ENCODE peak calls at places on chromosome 21, in nine cellular contexts. One of them, this sample, is unnamed.

GRCh38 chr21:46349134-46349760 is 25.3 kb downstream of the PCNT start:
- DNase-seq in prostate gland: no peak
- DNase-seq in brain microvascular endothelial cell: no peak
- DNase-seq in stomach: no peak
- DNase-seq in cardiac muscle cell: no peak
- DNase-seq in HCT116: no peak
- DNase-seq in A549: no peak
- DNase-seq in endodermal cell: no peak
- DNase-seq in MM.1S: no peak
- DNase-seq in this sample: no peak

GRCh38 chr21:36699546-36700294 is 805 bp downstream of the SIM2 start:
- DNase-seq in HCT116: no peak
- DNase-seq in endodermal cell: peak; percentile 63
- DNase-seq in A549: no peak
- DNase-seq in stomach: no peak
- DNase-seq in prostate gland: no peak
- DNase-seq in brain microvascular endothelial cell: no peak
- DNase-seq in cardiac muscle cell: no peak
- DNase-seq in MM.1S: no peak
- DNase-seq in this sample: no peak

GRCh38 chr21:41678944-41679343 is 87.9 kb downstream of the RIPK4 start:
- DNase-seq in HCT116: peak; percentile 96
- DNase-seq in endodermal cell: peak; percentile 98
- DNase-seq in brain microvascular endothelial cell: peak; percentile 95
- DNase-seq in stomach: peak; percentile 97
- DNase-seq in MM.1S: peak; percentile 62
- DNase-seq in cardiac muscle cell: peak; percentile 92
- DNase-seq in A549: peak; percentile 90
- DNase-seq in prostate gland: peak; percentile 99
- DNase-seq in this sample: peak; percentile 97

GRCh38 chr21:35945089-35945671 is 115.1 kb downstream of the SETD4 start:
- DNase-seq in endodermal cell: no peak
- DNase-seq in cardiac muscle cell: no peak
- DNase-seq in prostate gland: no peak
- DNase-seq in HCT116: no peak
- DNase-seq in A549: no peak
- DNase-seq in stomach: no peak
- DNase-seq in brain microvascular endothelial cell: no peak
- DNase-seq in MM.1S: no peak
- DNase-seq in this sample: no peak

GRCh38 chr21:39518055-39518844 is 66.5 kb downstream of the SH3BGR start:
- DNase-seq in brain microvascular endothelial cell: peak; percentile 10
- DNase-seq in HCT116: peak; percentile 71
- DNase-seq in MM.1S: peak; percentile 92
- DNase-seq in cardiac muscle cell: peak; percentile 81
- DNase-seq in A549: peak; percentile 69
- DNase-seq in prostate gland: peak; percentile 40
- DNase-seq in stomach: peak; percentile 44
- DNase-seq in endodermal cell: peak; percentile 90
- DNase-seq in this sample: peak; percentile 80

GRCh38 chr21:43585924-43586411 is 73.3 kb downstream of the HSF2BP start:
- DNase-seq in HCT116: peak; percentile 61
- DNase-seq in stomach: peak; percentile 79
- DNase-seq in brain microvascular endothelial cell: peak; percentile 99
- DNase-seq in cardiac muscle cell: peak; percentile 35
- DNase-seq in A549: peak; percentile 78
- DNase-seq in prostate gland: peak; percentile 95
- DNase-seq in MM.1S: no peak
- DNase-seq in endodermal cell: peak; percentile 75
- DNase-seq in this sample: peak; percentile 93

GRCh38 chr21:35641271-35642016 is 418.9 kb downstream of the SETD4 start:
- DNase-seq in A549: no peak
- DNase-seq in HCT116: no peak
- DNase-seq in brain microvascular endothelial cell: no peak
- DNase-seq in MM.1S: no peak
- DNase-seq in prostate gland: no peak
- DNase-seq in stomach: no peak
- DNase-seq in endodermal cell: no peak
- DNase-seq in cardiac muscle cell: no peak
- DNase-seq in this sample: no peak

GRCh38 chr21:43611598-43612369 is 47.5 kb downstream of the HSF2BP start:
- DNase-seq in A549: peak; percentile 58
- DNase-seq in stomach: peak; percentile 78
- DNase-seq in MM.1S: peak; percentile 91
- DNase-seq in prostate gland: peak; percentile 61
- DNase-seq in endodermal cell: peak; percentile 88
- DNase-seq in HCT116: peak; percentile 59
- DNase-seq in brain microvascular endothelial cell: peak; percentile 85
- DNase-seq in cardiac muscle cell: peak; percentile 73
- DNase-seq in this sample: peak; percentile 42

GRCh38 chr21:16590186-16590585 is 860.4 kb downstream of the USP25 start:
- DNase-seq in cardiac muscle cell: no peak
- DNase-seq in endodermal cell: no peak
- DNase-seq in HCT116: no peak
- DNase-seq in A549: no peak
- DNase-seq in brain microvascular endothelial cell: no peak
- DNase-seq in MM.1S: no peak
- DNase-seq in stomach: no peak
- DNase-seq in prostate gland: no peak
- DNase-seq in this sample: no peak

GRCh38 chr21:46247699-46248460 is 19.3 kb upstream of the LSS start:
- DNase-seq in prostate gland: no peak
- DNase-seq in MM.1S: no peak
- DNase-seq in HCT116: no peak
- DNase-seq in A549: no peak
- DNase-seq in cardiac muscle cell: no peak
- DNase-seq in brain microvascular endothelial cell: no peak
- DNase-seq in endodermal cell: peak; percentile 36
- DNase-seq in stomach: no peak
- DNase-seq in this sample: no peak

GRCh38 chr21:38256599-38257302 is at the start of gene KCNJ15:
- DNase-seq in prostate gland: no peak
- DNase-seq in brain microvascular endothelial cell: no peak
- DNase-seq in MM.1S: no peak
- DNase-seq in endodermal cell: no peak
- DNase-seq in HCT116: no peak
- DNase-seq in stomach: no peak
- DNase-seq in A549: no peak
- DNase-seq in cardiac muscle cell: no peak
- DNase-seq in this sample: no peak
- H3K27ac ChIP-seq in prostate gland: no peak within 1 kb of the TSS
- H3K27ac ChIP-seq in brain microvascular endothelial cell: no peak within 1 kb of the TSS
- H3K27ac ChIP-seq in MM.1S: no peak within 1 kb of the TSS
- H3K27ac ChIP-seq in endodermal cell: no peak within 1 kb of the TSS
- H3K27ac ChIP-seq in HCT116: no peak within 1 kb of the TSS
- H3K27ac ChIP-seq in stomach: peak within 1 kb of the TSS; percentile 70
- H3K27ac ChIP-seq in A549: peak within 1 kb of the TSS; percentile 14
- H3K27ac ChIP-seq in cardiac muscle cell: no peak within 1 kb of the TSS
- H3K27ac ChIP-seq in this sample: no peak within 1 kb of the TSS

GRCh38 chr21:23930565-23930964 is 1676.7 kb downstream of the MRPL39 start:
- DNase-seq in HCT116: no peak
- DNase-seq in endodermal cell: no peak
- DNase-seq in MM.1S: no peak
- DNase-seq in prostate gland: no peak
- DNase-seq in cardiac muscle cell: no peak
- DNase-seq in brain microvascular endothelial cell: no peak
- DNase-seq in A549: no peak
- DNase-seq in stomach: no peak
- DNase-seq in this sample: no peak

GRCh38 chr21:23936991-23937390 is 1670.3 kb downstream of the MRPL39 start:
- DNase-seq in stomach: no peak
- DNase-seq in prostate gland: no peak
- DNase-seq in MM.1S: no peak
- DNase-seq in endodermal cell: no peak
- DNase-seq in HCT116: no peak
- DNase-seq in brain microvascular endothelial cell: no peak
- DNase-seq in cardiac muscle cell: no peak
- DNase-seq in A549: no peak
- DNase-seq in this sample: no peak

GRCh38 chr21:23939369-23940065 is 1667.8 kb downstream of the MRPL39 start:
- DNase-seq in endodermal cell: no peak
- DNase-seq in stomach: no peak
- DNase-seq in cardiac muscle cell: no peak
- DNase-seq in MM.1S: peak; percentile 72
- DNase-seq in HCT116: no peak
- DNase-seq in A549: no peak
- DNase-seq in brain microvascular endothelial cell: no peak
- DNase-seq in prostate gland: no peak
- DNase-seq in this sample: no peak

DNA sequence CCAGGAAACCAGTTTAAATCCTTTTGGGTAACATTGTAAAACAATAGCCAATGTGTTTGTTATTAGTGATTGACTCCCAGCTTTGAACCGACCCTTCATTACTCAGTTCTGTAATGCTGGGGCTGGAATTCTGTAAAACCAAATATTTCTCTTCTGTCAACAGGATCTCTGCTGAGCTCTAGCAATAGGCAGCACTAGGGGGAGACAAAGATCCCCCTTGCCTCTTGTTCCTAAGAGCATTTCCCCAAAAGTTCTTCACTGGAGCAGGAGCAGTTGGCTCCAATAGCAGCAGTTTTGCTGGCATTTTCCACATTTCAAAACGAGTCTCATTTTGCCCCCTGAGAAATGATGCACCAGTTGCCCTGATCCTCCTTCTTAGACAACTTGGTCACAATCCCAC is 1671.1 kb downstream of the MRPL39 start:
- DNase-seq in brain microvascular endothelial cell: no peak
- DNase-seq in A549: no peak
- DNase-seq in endodermal cell: peak; percentile 63
- DNase-seq in prostate gland: no peak
- DNase-seq in stomach: no peak
- DNase-seq in HCT116: no peak
- DNase-seq in MM.1S: peak; percentile 27
- DNase-seq in cardiac muscle cell: peak; percentile 27
- DNase-seq in this sample: no peak
- TF ChIP-seq CTCF in brain microvascular endothelial cell: peak; percentile 69
- TF ChIP-seq CTCF in A549: no peak
- TF ChIP-seq CTCF in endodermal cell: peak; percentile 67
- TF ChIP-seq CTCF in prostate gland: no peak
- TF ChIP-seq CTCF in stomach: no peak
- TF ChIP-seq CTCF in HCT116: no peak
- TF ChIP-seq CTCF in MM.1S: peak; percentile 66
- TF ChIP-seq CTCF in cardiac muscle cell: no peak
- TF ChIP-seq CTCF in this sample: no peak

GRCh38 chr21:15054089-15054488 is 10.7 kb downstream of the NRIP1 start:
- DNase-seq in prostate gland: no peak
- DNase-seq in MM.1S: no peak
- DNase-seq in endodermal cell: no peak
- DNase-seq in HCT116: no peak
- DNase-seq in cardiac muscle cell: no peak
- DNase-seq in A549: no peak
- DNase-seq in stomach: no peak
- DNase-seq in brain microvascular endothelial cell: no peak
- DNase-seq in this sample: no peak
- H3K27ac ChIP-seq in prostate gland: peak overlapping the region; percentile 73
- H3K27ac ChIP-seq in MM.1S: no peak overlapping the region
- H3K27ac ChIP-seq in endodermal cell: no peak overlapping the region
- H3K27ac ChIP-seq in HCT116: peak overlapping the region; percentile 95
- H3K27ac ChIP-seq in cardiac muscle cell: no peak overlapping the region
- H3K27ac ChIP-seq in A549: peak overlapping the region; percentile 33
- H3K27ac ChIP-seq in stomach: no peak overlapping the region
- H3K27ac ChIP-seq in brain microvascular endothelial cell: no peak overlapping the region
- H3K27ac ChIP-seq in this sample: no peak overlapping the region

DNA sequence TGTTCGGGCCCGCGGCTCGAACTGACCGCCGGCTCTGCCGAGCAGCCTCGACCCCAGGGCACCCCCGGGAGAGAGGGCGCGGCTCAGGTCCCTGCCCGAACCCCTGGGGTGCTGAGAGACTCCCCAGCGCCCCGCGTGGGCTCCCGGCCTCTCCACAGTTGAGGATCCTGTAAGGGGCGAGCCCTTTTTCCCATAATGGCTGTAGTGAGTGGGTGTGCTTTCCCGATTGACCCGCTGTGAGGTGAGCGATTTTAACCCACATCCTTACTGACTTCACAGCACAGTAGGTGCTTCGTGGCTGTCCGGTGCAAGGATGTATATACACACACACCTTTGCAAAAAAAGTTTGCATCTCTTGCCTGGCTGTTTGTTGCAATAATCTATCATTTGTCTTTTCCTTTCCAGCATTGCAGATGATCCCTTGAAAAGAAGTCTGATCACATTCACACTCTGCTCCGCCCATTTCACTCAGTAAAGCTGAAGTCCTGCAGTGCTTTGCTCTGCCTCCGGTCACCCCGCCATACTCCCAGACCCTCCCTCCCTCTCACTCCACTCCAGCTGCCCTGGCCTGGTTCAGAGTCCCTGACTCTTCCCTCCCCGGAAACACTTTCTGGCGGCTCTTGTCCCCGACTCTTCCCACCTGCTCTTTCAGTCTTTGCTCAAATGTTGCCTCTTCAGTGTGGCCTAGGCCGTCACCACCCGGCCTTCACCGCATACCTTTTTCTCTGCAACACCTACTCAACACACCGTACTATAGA is 955 bp upstream of the UBE2G2 start:
- DNase-seq in endodermal cell: peak; percentile 72
- DNase-seq in A549: peak; percentile 12
- DNase-seq in HCT116: no peak
- DNase-seq in brain microvascular endothelial cell: no peak
- DNase-seq in cardiac muscle cell: peak; percentile 20
- DNase-seq in stomach: no peak
- DNase-seq in prostate gland: no peak
- DNase-seq in MM.1S: peak; percentile 54
- DNase-seq in this sample: peak; percentile 28
- TF ChIP-seq CTCF in endodermal cell: no peak
- TF ChIP-seq CTCF in A549: no peak
- TF ChIP-seq CTCF in HCT116: no peak
- TF ChIP-seq CTCF in brain microvascular endothelial cell: no peak
- TF ChIP-seq CTCF in cardiac muscle cell: no peak
- TF ChIP-seq CTCF in stomach: no peak
- TF ChIP-seq CTCF in prostate gland: no peak
- TF ChIP-seq CTCF in MM.1S: peak; percentile 23
- TF ChIP-seq CTCF in this sample: peak; percentile 7

DNA sequence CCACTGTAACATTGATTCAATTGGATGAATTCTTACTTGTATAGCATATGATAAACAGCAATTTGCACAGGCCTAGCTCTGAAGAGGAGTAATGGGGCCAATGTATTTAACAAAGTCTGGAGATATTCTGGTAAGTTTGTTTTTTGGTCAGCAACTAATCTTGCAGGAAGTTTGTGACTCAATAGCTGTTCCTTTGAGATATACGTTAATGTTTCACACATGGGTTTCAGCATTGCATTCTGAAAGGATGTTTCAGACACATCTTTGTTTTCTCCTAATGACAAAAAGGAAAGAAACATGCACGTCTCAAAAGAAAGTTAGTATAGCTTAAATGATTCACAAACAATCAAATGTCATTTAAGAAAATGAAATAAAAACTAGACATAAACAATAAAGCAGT is 49.0 kb downstream of the LTN1 start:
- DNase-seq in HCT116: no peak
- DNase-seq in prostate gland: no peak
- DNase-seq in cardiac muscle cell: no peak
- DNase-seq in endodermal cell: no peak
- DNase-seq in brain microvascular endothelial cell: peak; percentile 2
- DNase-seq in MM.1S: no peak
- DNase-seq in A549: no peak
- DNase-seq in stomach: no peak
- DNase-seq in this sample: no peak
- H3K27ac ChIP-seq in HCT116: no peak overlapping the region
- H3K27ac ChIP-seq in prostate gland: no peak overlapping the region
- H3K27ac ChIP-seq in cardiac muscle cell: no peak overlapping the region
- H3K27ac ChIP-seq in endodermal cell: no peak overlapping the region
- H3K27ac ChIP-seq in brain microvascular endothelial cell: no peak overlapping the region
- H3K27ac ChIP-seq in MM.1S: no peak overlapping the region
- H3K27ac ChIP-seq in A549: no peak overlapping the region
- H3K27ac ChIP-seq in stomach: no peak overlapping the region
- H3K27ac ChIP-seq in this sample: no peak overlapping the region